ENCODE peak calls at places on chromosomes 13 and 19, in five cellular contexts. Y, B, A, U and Q are unnamed samples.

GRCh38 chr13:109654341-109655205 is 131.8 kb downstream of the IRS2 start:
- DNase-seq in B (no peak), A (no peak), U (no peak), Y (no peak), Q (no peak)

GRCh38 chr19:8039231-8039630 is 13.3 kb upstream of the CCL25 start:
- DNase-seq in B (no peak), A (no peak), Y (no peak), U (no peak), Q (no peak)

GRCh38 chr13:111418101-111418500 is 97.7 kb downstream of the TEX29 start:
- DNase-seq in U (no peak), Y (no peak), A (no peak), B (no peak), Q (no peak)

GRCh38 chr13:97977376-97977705 is 23.9 kb downstream of the IPO5 start:
- DNase-seq in A (no peak), B (no peak), U (no peak), Y (no peak), Q (no peak)

GRCh38 chr13:52903320-52903719 is 54.9 kb upstream of the PCDH8 start:
- DNase-seq in A (no peak), B (no peak), U (no peak), Y (no peak), Q (no peak)

GRCh38 chr19:13164370-13165090 is 14.3 kb downstream of the IER2 start:
- DNase-seq in U (peak), A (no peak), B (peak), Y (peak), Q (no peak)

GRCh38 chr13:29847501-29847983 is 2.9 kb downstream of the UBL3 start:
- DNase-seq in U (no peak), Y (no peak), B (peak), A (no peak), Q (no peak)

GRCh38 chr19:3868770-3869456 is at the start of gene ZFR2:
- DNase-seq in U (no peak), B (peak), A (no peak), Y (no peak), Q (no peak)

GRCh38 chr13:108120332-108120731 is 95.0 kb downstream of the LIG4 start:
- DNase-seq in B (no peak), Y (no peak), U (no peak), A (no peak), Q (no peak)

GRCh38 chr13:42762917-42763316 is 18.5 kb upstream of the FAM216B start:
- DNase-seq in A (no peak), Y (peak), B (no peak), U (no peak), Q (no peak)

GRCh38 chr13:90201198-90201597 is 1146.3 kb upstream of the MIR17HG start:
- DNase-seq in U (no peak), B (no peak), Y (no peak), A (no peak), Q (no peak)

GRCh38 chr13:28497143-28497876 is 2.4 kb upstream of the FLT1 start:
- DNase-seq in A (no peak), B (no peak), U (no peak), Y (no peak), Q (no peak)

GRCh38 chr13:36438594-36439483 is 6.5 kb downstream of the CCNA1 start:
- DNase-seq in A (no peak), B (no peak), Y (no peak), U (no peak), Q (no peak)

GRCh38 chr13:45196091-45196490 is 4.8 kb downstream of the KCTD4 start:
- DNase-seq in B (no peak), U (no peak), A (no peak), Y (no peak), Q (no peak)
- H3K27ac ChIP-seq in B (peak), U (no peak), A (peak), Y (no peak), Q (no peak)

GRCh38 chr13:20230913-20231838 is 943 bp downstream of the GJB6 start:
- DNase-seq in A (no peak), Y (no peak), U (no peak), B (no peak), Q (peak)
- H3K27ac ChIP-seq in A (no peak), Y (no peak), U (no peak), B (no peak), Q (peak)

DNA sequence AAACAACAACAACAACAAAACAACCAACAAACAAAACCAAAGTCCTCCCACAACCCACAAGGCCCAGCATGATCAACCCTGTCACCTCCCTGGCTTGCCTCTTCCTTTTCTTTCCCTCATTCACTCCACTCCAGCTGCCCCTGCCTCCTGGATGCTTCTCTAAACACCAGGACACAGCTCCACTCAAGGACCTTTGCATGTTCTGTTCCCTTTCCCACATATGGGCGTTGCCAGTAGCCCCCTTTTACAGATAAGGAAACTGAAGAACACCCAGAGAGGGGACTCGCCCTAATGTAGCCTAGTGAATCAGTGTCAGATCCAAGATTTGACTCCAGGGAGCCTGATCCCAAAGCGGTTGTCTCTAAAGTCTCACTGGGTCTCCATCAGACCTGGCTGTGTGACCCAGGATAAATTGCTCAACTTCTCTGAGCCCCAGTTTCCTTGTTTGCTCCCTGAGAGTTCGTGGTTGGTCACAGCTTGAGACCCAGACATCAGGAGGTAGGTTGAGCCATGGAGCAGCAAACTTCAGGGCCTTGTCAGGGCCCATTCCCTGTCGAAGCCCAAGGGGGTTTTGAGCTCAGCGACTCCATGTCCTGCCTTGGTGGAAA is 3.0 kb upstream of the DOCK6 start:
- DNase-seq in B (no peak), A (no peak), Y (no peak), U (no peak), Q (no peak)
- H3K27ac ChIP-seq in B (no peak), A (no peak), Y (peak), U (peak), Q (no peak)

DNA sequence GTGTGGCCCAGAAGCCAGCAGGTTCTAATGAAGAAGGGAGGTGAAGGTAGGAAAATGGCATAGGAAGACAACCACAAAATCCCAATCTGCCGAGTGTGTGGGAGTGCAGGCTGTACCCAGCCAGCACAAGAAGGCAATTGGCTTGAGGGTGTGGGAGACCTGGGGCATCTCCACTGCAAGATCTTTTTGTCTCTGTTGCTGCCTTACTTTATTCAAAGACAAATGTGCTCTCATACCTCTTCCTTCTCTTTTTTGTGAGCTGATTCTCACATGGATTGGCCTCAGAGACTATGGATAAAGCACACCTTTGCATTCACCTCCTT is 183.6 kb downstream of the ZNF536 start:
- DNase-seq in U (no peak), B (no peak), Y (no peak), A (no peak), Q (no peak)
- H3K27ac ChIP-seq in U (no peak), B (no peak), Y (no peak), A (no peak), Q (peak)

GRCh38 chr19:41324231-41324702 is 14.3 kb downstream of the CCDC97 start:
- DNase-seq in B (no peak), A (no peak), Y (no peak), U (no peak), Q (no peak)

GRCh38 chr19:41325640-41325946 is 15.6 kb downstream of the CCDC97 start:
- DNase-seq in Y (no peak), U (no peak), A (no peak), B (no peak), Q (no peak)

GRCh38 chr19:41323430-41324125 is 13.6 kb downstream of the CCDC97 start:
- DNase-seq in U (peak), Y (peak), A (peak), B (peak), Q (no peak)

GRCh38 chr19:41325947-41326706 is 16.2 kb downstream of the CCDC97 start:
- DNase-seq in B (peak), A (no peak), U (no peak), Y (no peak), Q (no peak)

GRCh38 chr19:41324921-41325639 is 15.1 kb downstream of the CCDC97 start:
- DNase-seq in Y (peak), B (peak), U (peak), A (peak), Q (peak)
- H3K27ac ChIP-seq in Y (peak), B (peak), U (peak), A (peak), Q (peak)

GRCh38 chr13:75802161-75802560 is 166.0 kb downstream of the LMO7 start:
- DNase-seq in B (no peak), A (no peak), Y (no peak), U (no peak), Q (no peak)

GRCh38 chr13:75803175-75803611 is 167.1 kb downstream of the LMO7 start:
- DNase-seq in A (no peak), Y (no peak), B (no peak), U (no peak), Q (no peak)

GRCh38 chr13:75798353-75799245 is 162.5 kb downstream of the LMO7 start:
- DNase-seq in U (no peak), B (no peak), Y (peak), A (no peak), Q (no peak)

GRCh38 chr13:75801388-75801787 is 165.3 kb downstream of the LMO7 start:
- DNase-seq in A (no peak), Y (no peak), B (no peak), U (no peak), Q (no peak)

DNA sequence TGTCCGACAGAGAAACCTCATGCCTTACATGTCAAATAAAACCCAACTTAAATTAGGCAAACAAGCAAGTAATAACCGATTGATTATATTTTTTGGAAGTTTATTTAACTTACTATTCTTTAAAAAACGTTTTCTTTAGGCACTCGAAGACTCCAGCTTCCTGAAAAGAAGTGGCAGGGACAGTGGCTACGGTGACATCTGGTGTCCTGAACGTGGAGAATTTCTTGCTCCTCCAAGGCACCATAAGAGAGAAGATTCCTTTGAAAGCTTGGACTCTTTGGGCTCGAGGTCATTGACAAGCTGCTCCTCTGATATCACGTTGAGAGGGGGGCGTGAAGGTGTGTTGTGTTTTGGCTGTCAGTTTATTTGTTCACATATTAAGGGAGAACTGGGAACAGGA is 164.4 kb downstream of the LMO7 start:
- DNase-seq in Y (no peak), A (no peak), U (no peak), B (no peak), Q (no peak)
- H3K27ac ChIP-seq in Y (no peak), A (peak), U (peak), B (peak), Q (no peak)

GRCh38 chr19:45805719-45806118 is 9.4 kb downstream of the RSPH6A start:
- DNase-seq in B (no peak), A (no peak), Y (no peak), U (no peak), Q (no peak)

GRCh38 chr19:45809643-45810159 is 5.4 kb downstream of the RSPH6A start:
- DNase-seq in A (no peak), Y (no peak), U (no peak), B (no peak), Q (no peak)

GRCh38 chr19:45801603-45802175 is 9.0 kb upstream of the DMWD start:
- DNase-seq in B (no peak), U (no peak), A (no peak), Y (no peak), Q (no peak)

GRCh38 chr19:45804140-45804958 is 10.8 kb downstream of the RSPH6A start:
- DNase-seq in Y (no peak), B (no peak), U (no peak), A (no peak), Q (no peak)

GRCh38 chr19:45804959-45805230 is 10.2 kb downstream of the RSPH6A start:
- DNase-seq in A (no peak), B (no peak), U (no peak), Y (no peak), Q (no peak)
- H3K27ac ChIP-seq in A (no peak), B (no peak), U (no peak), Y (peak), Q (no peak)